ENCODE peak calls at places on chromosomes 3 and 15, in four cellular contexts. M is mesothelial cell of epicardium, J is endodermal cell, L is Calu3. I is an unnamed sample.

GRCh38 chr15:33559207-33559890 is 248.6 kb downstream of the RYR3 start:
- DNase-seq in J (peak; percentile 73), M (no peak), L (no peak), I (no peak)

GRCh38 chr15:56243117-56243773 is 434 bp downstream of the RFX7 start:
- DNase-seq in M (peak; percentile 21), L (peak; percentile 47), J (peak; percentile 85), I (no peak)

GRCh38 chr3:179973931-179974361 is 62.8 kb downstream of the PEX5L start:
- DNase-seq in M (no peak), J (peak; percentile 69), L (peak; percentile 11), I (no peak)

GRCh38 chr3:99783009-99783573 is 34.6 kb upstream of the CMSS1 start:
- DNase-seq in J (no peak), L (no peak), M (no peak), I (peak; percentile 90)

GRCh38 chr3:114333923-114334240 is 40.1 kb downstream of the TIGIT start:
- DNase-seq in M (no peak), L (no peak), J (no peak), I (no peak)

GRCh38 chr3:20185364-20185732 is 658 bp downstream of the SGO1 start:
- DNase-seq in J (peak; percentile 45), L (peak; percentile 12), M (no peak), I (peak; percentile 7)

GRCh38 chr3:55558316-55558715 is 71.2 kb upstream of the WNT5A start:
- DNase-seq in J (no peak), L (no peak), M (no peak), I (no peak)

GRCh38 chr3:42013652-42014442 is 51.9 kb upstream of the ULK4 start:
- DNase-seq in M (no peak), J (peak; percentile 74), L (peak; percentile 28), I (no peak)

GRCh38 chr3:141191097-141191749 is 40.4 kb upstream of the PXYLP1 start:
- DNase-seq in J (no peak), M (no peak), L (no peak), I (no peak)

GRCh38 chr3:183892610-183893214 is 8.0 kb upstream of the PARL start:
- DNase-seq in M (no peak), J (no peak), L (no peak), I (no peak)

GRCh38 chr15:39392469-39393047 is 188.3 kb upstream of the THBS1 start:
- DNase-seq in L (no peak), M (no peak), J (no peak), I (no peak)
- TF ChIP-seq CTCF in L (no peak), M (no peak), J (no peak), I (no peak)

GRCh38 chr3:43629741-43630140 is 7.9 kb upstream of the ANO10 start:
- DNase-seq in M (no peak), L (no peak), J (no peak), I (peak; percentile 32)

GRCh38 chr3:43627360-43627759 is 5.5 kb upstream of the ANO10 start:
- DNase-seq in M (no peak), J (no peak), L (no peak), I (no peak)

GRCh38 chr3:43632269-43632733 is 10.5 kb upstream of the ANO10 start:
- DNase-seq in L (no peak), M (no peak), J (no peak), I (peak; percentile 81)

GRCh38 chr3:43632986-43633385 is 11.2 kb upstream of the ANO10 start:
- DNase-seq in M (no peak), J (no peak), L (no peak), I (no peak)

GRCh38 chr3:43629254-43629653 is 7.4 kb upstream of the ANO10 start:
- DNase-seq in J (no peak), L (no peak), M (no peak), I (no peak)
- TF ChIP-seq CTCF in J (no peak), L (no peak), M (no peak), I (no peak)

DNA sequence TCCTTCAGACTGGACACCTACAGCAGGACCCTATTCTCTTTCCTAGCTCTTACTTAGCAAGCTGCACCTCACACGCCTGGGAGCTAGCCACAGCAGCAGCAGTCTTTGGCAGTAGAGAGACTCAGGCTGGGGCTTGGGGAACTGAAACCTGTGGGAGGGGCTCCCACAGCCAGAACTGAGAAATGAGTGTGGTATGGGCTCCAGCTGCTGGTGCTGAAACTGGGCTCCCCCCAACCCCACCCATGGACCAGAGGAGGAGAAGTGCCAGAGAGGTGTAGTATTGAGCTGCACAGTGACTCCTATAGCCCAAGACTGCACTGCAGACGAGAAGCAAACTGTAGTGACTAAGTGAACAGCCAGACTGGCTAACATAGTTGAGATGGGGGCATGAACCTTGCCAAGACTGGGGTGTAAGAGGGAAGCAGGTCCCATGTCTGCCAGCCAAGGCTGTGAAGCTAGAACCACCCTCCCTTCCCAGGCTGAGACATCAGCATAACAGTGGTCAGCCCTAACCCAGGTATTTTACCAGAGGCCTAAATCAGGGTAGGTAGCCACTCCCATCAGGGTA is 62.5 kb downstream of the MYO5A start:
- DNase-seq in M (no peak), L (no peak), J (peak; percentile 72), I (no peak)
- TF ChIP-seq CTCF in M (no peak), L (no peak), J (no peak), I (no peak)

GRCh38 chr15:100111103-100112060 is 230.4 kb downstream of the ADAMTS17 start:
- DNase-seq in L (peak; percentile 57), M (no peak), J (no peak), I (peak; percentile 79)
- TF ChIP-seq CTCF in L (no peak), M (no peak), J (no peak), I (no peak)

DNA sequence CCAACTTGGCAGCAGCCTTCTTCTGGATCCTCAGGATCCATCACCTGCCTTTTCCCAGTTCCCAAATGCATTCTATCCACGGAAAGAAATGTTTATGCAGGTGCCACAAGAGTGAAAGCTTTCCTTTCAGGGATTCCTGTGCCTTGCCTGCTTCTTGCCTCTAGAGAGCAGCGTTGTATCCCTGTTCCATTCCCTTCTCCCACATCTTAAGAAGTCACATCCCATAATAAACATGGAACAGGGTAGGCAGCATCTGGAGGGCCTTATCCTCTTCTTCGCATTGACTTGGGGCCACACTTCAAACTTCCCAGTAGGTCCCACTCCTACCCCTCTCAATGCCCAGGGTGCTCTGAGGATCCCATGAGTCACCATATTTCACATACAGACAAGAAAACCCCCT is 72.7 kb upstream of the DCLK3 start:
- DNase-seq in J (no peak), L (no peak), M (no peak), I (no peak)
- TF ChIP-seq CTCF in J (peak; percentile 76), L (no peak), M (no peak), I (no peak)

GRCh38 chr15:88911766-88912118 is 1.4 kb downstream of the MFGE8 start:
- DNase-seq in J (peak; percentile 89), M (no peak), L (peak; percentile 38), I (no peak)

GRCh38 chr15:88915354-88915753 is 2.2 kb upstream of the MFGE8 start:
- DNase-seq in J (no peak), L (no peak), M (no peak), I (no peak)

GRCh38 chr15:88912500-88912921 is 668 bp downstream of the MFGE8 start:
- DNase-seq in L (no peak), J (peak; percentile 78), M (no peak), I (no peak)

GRCh38 chr15:88913850-88914169 is 631 bp upstream of the MFGE8 start:
- DNase-seq in J (no peak), M (no peak), L (no peak), I (no peak)

GRCh38 chr15:88913017-88913849 is at the start of gene MFGE8:
- DNase-seq in M (peak; percentile 57), L (peak; percentile 83), J (peak; percentile 94), I (peak; percentile 48)
- TF ChIP-seq CTCF in M (no peak), L (no peak), J (peak; percentile 49), I (peak; percentile 5)

DNA sequence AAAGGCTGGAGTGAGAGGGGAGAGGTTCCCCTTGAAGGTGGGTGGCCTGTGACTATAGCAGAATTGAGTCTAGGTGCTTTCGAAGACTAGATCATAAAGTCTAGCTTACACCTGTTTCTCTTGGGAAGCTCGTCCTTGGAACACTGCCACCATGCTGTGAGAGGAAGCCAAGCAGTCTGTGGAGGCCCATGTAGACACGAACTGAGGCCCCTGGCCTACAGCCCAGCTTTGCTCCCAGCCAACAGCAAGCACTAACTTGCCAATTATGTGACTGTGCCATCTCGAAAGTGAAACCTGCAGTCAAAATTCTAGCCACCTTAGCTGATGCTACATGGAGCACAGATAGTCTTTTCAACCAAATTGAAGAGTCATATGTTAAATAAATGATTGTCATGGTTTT is 190.5 kb upstream of the NECTIN3 start:
- DNase-seq in J (peak; percentile 65), M (no peak), L (peak; percentile 27), I (peak; percentile 33)
- TF ChIP-seq CTCF in J (peak; percentile 69), M (no peak), L (no peak), I (no peak)

DNA sequence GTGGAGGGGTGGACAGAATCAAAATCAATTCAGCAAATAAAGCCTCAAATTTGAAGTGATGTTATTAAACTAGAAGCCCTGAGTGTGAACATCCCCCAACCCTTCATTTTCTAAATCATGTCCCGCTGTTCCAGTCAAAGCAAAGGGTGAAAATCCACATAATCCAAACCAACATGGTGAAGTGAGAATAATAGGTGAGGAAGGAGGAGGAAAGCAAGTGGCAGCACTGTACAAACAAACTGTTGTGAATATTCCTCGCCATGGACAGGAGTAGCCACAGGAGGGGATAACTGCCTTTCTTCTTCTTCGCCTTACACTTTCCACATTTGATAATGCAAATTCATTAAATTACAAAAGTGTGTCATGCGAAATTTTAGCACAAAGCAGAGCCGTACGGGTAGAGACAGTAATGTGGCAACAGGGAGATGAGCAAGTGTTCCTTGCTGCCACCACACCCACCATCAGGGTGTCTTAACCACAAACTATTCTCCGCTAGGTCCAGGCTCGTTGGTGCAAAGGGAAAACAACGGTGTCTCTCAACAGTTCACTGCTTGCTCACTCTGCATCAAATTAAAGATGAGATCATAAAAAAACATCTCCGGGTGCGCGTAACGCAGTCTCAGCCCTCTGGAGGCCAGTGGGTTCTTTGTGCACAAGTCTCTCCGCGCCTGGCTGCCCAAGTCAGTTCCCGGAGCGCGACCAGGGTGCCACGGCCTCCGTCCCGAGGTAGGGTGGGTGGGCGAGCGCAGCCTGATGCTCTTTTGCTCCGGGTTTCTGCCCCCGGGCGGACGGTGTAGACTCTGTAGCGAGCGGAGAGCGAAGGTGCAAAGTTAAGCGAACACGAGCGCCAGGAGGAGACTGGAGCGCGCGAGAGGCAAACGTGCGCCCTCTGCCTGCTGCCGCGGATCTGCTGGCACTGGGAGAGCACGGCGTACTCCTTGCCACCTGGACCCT is 6.7 kb downstream of the EPHA3 start:
- DNase-seq in J (peak; percentile 96), M (peak; percentile 55), L (peak; percentile 72), I (peak; percentile 38)
- TF ChIP-seq CTCF in J (peak; percentile 93), M (peak; percentile 36), L (peak; percentile 36), I (peak; percentile 54)

GRCh38 chr15:26873846-26874245 is 7.0 kb downstream of the GABRA5 start:
- DNase-seq in L (no peak), M (no peak), J (no peak), I (peak; percentile 22)

GRCh38 chr15:26872206-26872605 is 5.3 kb downstream of the GABRA5 start:
- DNase-seq in M (no peak), J (peak; percentile 56), L (no peak), I (no peak)

GRCh38 chr15:26875476-26875850 is 8.6 kb downstream of the GABRA5 start:
- DNase-seq in L (no peak), M (no peak), J (no peak), I (no peak)

GRCh38 chr15:26877842-26878241 is 11.0 kb downstream of the GABRA5 start:
- DNase-seq in J (no peak), L (no peak), M (no peak), I (no peak)

GRCh38 chr15:26874774-26875475 is 8.1 kb downstream of the GABRA5 start:
- DNase-seq in J (no peak), M (no peak), L (no peak), I (no peak)
- TF ChIP-seq CTCF in J (no peak), M (no peak), L (no peak), I (no peak)

GRCh38 chr3:13213490-13213889 is 140.3 kb upstream of the IQSEC1 start:
- DNase-seq in J (no peak), M (no peak), L (no peak), I (no peak)
- TF ChIP-seq CTCF in J (no peak), M (no peak), L (no peak), I (no peak)